ENCODE peak calls at places on chromosomes 1 and 21, in seven cellular contexts. Z is AG10803, B is fibroblast of lung, O is Calu3, I is cardiac muscle cell, Q is HFFc6, D is coronary artery. R is an unnamed sample.

GRCh38 chr1:89943846-89944781 is 50.8 kb upstream of the ZNF326 start:
- DNase-seq in I (no peak), O (no peak), D (no peak), B (no peak), Q (no peak), Z (no peak), R (no peak)

GRCh38 chr1:201023517-201023902 is at the start of gene KIF21B:
- DNase-seq in B (peak), I (peak), Z (peak), Q (no peak), O (peak), D (no peak), R (peak)

GRCh38 chr1:226310123-226310540 is 1.2 kb upstream of the LIN9 start:
- DNase-seq in D (no peak), B (peak), Z (no peak), I (no peak), O (no peak), Q (no peak), R (no peak)

GRCh38 chr1:171438441-171438840 is 46.9 kb upstream of the PRRC2C start:
- DNase-seq in Z (peak), B (peak), Q (peak), O (peak), D (peak), I (peak), R (no peak)

GRCh38 chr1:171754971-171755370 is 13.1 kb upstream of the VAMP4 start:
- DNase-seq in O (no peak), D (no peak), I (peak), Q (no peak), B (no peak), Z (no peak), R (no peak)

GRCh38 chr1:172724746-172725613 is 66.1 kb downstream of the FASLG start:
- DNase-seq in I (no peak), Q (no peak), B (no peak), O (no peak), Z (no peak), D (no peak), R (no peak)

GRCh38 chr1:156676450-156676819 is 772 bp downstream of the NES start:
- DNase-seq in D (no peak), Z (no peak), B (peak), O (no peak), Q (no peak), I (peak), R (no peak)

GRCh38 chr1:36258960-36259344 is 34.7 kb downstream of the THRAP3 start:
- DNase-seq in D (no peak), Q (no peak), B (peak), I (no peak), Z (no peak), O (no peak), R (no peak)

GRCh38 chr1:109113787-109114568 is at the start of gene ELAPOR1:
- DNase-seq in Q (no peak), I (peak), D (no peak), B (peak), O (peak), Z (peak), R (peak)

GRCh38 chr1:218568962-218569530 is 223.9 kb downstream of the TGFB2 start:
- DNase-seq in O (no peak), D (no peak), B (peak), Q (no peak), Z (peak), I (no peak), R (no peak)

GRCh38 chr1:156230102-156230501 is 11.9 kb upstream of the BGLAP start:
- DNase-seq in D (no peak), I (no peak), B (no peak), Q (no peak), Z (no peak), O (no peak), R (no peak)

GRCh38 chr1:17090844-17091243 is 28.4 kb downstream of the PADI2 start:
- DNase-seq in Q (no peak), Z (no peak), I (peak), O (no peak), D (no peak), B (no peak), R (no peak)

GRCh38 chr1:17093822-17094393 is 25.3 kb downstream of the PADI2 start:
- DNase-seq in O (no peak), D (no peak), Q (no peak), Z (no peak), B (no peak), I (no peak), R (no peak)

GRCh38 chr1:17084787-17085186 is 31.0 kb upstream of the SDHB start:
- DNase-seq in Q (no peak), I (no peak), D (no peak), Z (no peak), O (no peak), B (no peak), R (no peak)

GRCh38 chr1:17091252-17091651 is 28.0 kb downstream of the PADI2 start:
- DNase-seq in D (no peak), Q (no peak), B (no peak), I (no peak), O (no peak), Z (no peak), R (no peak)

DNA sequence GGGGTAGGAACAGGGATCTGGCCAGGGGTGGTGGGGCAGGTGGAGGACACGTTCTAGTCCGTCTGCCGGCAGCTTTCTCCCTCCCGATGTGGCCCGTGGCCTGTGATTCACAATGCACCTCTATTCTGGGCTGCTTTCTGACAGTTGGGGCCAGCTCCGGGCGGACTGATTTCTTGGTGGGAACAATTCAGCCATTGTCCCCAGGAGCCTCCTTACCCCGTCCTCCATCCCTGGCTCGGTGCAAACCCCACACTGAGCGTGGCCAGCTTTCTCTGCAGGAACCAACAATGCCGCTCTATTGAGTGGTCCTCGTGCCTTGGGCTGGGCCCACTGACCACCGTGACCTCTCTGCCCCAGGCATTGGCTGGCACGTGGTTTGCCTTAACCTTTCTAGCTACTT is 29.8 kb downstream of the PADI2 start:
- DNase-seq in O (no peak), B (no peak), I (no peak), D (no peak), Z (no peak), Q (no peak), R (no peak)
- TF ChIP-seq CTCF in O (no peak), B (no peak), I (no peak), D (no peak), Z (no peak), Q (no peak), R (no peak)

DNA sequence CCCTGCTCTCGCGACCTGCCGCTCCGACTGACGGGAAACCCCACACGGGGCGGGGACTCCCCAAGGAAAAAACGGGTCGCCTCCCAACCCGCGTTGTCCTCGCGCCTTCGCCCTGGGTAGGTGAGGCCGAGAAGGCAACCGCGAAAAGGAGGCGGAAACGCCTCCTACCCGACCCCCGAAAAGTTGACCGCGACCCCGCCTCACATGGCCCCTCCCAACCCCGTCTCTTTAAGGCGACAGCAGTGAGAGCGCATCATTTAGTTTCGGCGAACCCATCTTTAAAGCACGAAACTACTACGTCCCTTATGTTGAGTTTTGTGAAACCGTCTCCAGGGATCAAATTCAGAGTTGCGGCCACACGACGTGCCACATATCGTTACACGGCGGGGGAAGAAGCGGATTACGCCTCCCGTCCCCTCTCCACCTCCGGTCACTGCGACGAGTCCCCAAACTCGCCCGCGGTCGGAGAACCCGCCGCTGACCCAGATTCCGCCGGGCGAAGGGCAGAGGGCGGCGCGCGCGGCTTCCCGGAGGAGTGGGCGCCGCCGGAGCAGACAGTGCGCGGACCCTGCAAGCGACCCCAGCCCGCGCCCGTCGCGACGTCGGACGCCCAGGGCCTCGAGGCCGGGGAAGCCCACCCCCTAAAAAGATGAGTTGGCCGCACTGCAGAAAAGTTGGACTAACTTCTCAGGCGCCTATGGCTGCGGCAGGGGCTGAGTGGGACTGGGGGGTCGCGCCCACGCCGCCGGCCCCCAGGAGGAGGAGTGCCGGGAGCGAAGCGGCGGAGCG is 1.1 kb downstream of the ANP32E start:
- DNase-seq in B (peak), O (peak), D (peak), I (peak), Z (peak), Q (peak), R (peak)
- TF ChIP-seq CTCF in B (no peak), O (no peak), D (no peak), I (no peak), Z (no peak), Q (peak), R (no peak)

GRCh38 chr1:183991360-183992155 is 46.0 kb downstream of the COLGALT2 start:
- DNase-seq in B (no peak), O (no peak), Z (no peak), Q (no peak), I (no peak), D (no peak), R (no peak)

GRCh38 chr1:183987593-183988318 is 49.8 kb downstream of the COLGALT2 start:
- DNase-seq in I (peak), Z (peak), Q (no peak), D (no peak), B (peak), O (no peak), R (no peak)

GRCh38 chr1:183989604-183990003 is 47.9 kb downstream of the COLGALT2 start:
- DNase-seq in Q (no peak), I (no peak), Z (no peak), B (no peak), O (no peak), D (no peak), R (no peak)

GRCh38 chr1:183986941-183987340 is 50.6 kb downstream of the COLGALT2 start:
- DNase-seq in I (no peak), O (no peak), D (no peak), Z (peak), B (peak), Q (peak), R (no peak)

DNA sequence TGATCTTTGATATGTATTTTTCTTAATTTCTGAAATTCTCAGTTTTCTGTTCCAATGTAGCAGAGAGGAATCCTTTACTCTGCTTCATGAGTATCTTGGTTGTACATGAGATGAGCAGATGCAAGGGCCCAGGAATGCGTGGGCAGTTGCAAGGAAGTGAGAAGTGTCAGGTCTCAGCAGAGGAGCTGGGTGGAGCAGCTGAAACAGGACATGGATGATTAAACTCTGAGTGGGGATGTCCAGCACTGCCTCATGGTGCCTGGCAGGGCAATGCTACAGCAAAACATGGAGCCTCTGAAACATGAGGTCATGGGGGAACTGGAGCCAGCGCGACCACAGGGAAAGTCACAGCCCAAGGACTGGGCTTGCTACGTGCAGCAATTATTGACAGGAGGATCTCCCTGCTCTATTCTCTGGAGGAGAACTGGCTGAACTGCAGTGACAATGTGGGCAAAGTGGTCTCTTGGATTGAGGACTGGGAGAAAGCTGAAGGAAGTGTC is 48.4 kb downstream of the COLGALT2 start:
- DNase-seq in O (no peak), B (peak), Q (peak), D (no peak), Z (peak), I (peak), R (no peak)
- TF ChIP-seq CTCF in O (no peak), B (no peak), Q (no peak), D (no peak), Z (no peak), I (no peak), R (no peak)

DNA sequence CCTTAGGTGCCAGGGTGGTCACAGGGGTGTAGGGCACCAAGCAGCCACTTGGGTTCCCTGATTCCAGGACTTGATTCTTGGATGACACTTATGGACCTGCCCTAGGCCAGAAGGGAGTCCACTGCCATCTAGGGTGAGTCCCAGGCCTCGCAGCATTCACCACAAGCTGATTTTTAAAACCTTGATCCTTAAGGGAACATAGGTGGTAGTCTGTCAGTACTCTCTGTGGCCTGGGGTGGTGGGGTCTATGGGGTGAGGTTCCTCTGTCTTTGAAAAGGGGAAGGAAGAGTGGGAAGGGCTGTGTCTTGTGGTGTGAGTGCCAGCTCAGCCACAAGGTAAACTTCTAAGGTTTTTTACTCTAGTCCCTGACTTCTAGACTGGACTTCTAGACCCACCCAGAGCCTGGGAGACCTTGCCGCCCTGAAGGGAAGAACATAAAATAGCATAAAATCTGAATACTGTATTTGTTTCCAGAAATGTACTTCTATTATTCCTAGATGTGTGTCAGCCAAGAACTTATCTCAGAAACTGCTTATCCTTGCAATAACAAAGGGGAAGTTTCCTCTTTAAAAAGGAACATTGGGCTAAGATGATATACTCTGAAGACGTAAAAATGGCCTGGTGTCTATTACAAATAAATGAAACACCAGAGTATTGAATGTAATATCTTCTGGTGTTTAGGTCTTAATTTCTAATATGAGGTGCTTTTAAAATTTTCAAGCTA is 757.3 kb downstream of the LTN1 start:
- DNase-seq in Z (no peak), B (no peak), D (no peak), I (peak), Q (peak), O (no peak), R (no peak)
- TF ChIP-seq CTCF in Z (peak), B (no peak), D (no peak), I (peak), Q (peak), O (no peak), R (no peak)

GRCh38 chr1:224920930-224921329 is 8.5 kb upstream of the DNAH14 start:
- DNase-seq in B (no peak), D (no peak), Q (no peak), O (no peak), I (no peak), Z (no peak), R (no peak)
- TF ChIP-seq CTCF in B (no peak), D (no peak), Q (no peak), O (no peak), I (no peak), Z (no peak), R (no peak)

R was measured in type B pancreatic cell.